ENCODE peak calls at places on chromosomes 6 and 20, in four cellular contexts. P, X, Z and N are unnamed samples.

GRCh38 chr6:56019973-56020372 is 144.6 kb upstream of the BMP5 start:
- DNase-seq in P (no peak), X (no peak), Z (no peak), N (no peak)

GRCh38 chr6:32092760-32093497 is 16.2 kb downstream of the TNXB start:
- DNase-seq in P (no peak), X (no peak), Z (no peak), N (no peak)

GRCh38 chr6:40852667-40853383 is 186.2 kb downstream of the UNC5CL start:
- DNase-seq in P (no peak), X (peak), Z (no peak), N (no peak)

GRCh38 chr6:44041461-44042260 is 85.6 kb downstream of the MRPL14 start:
- DNase-seq in P (no peak), X (peak), Z (peak), N (no peak)

GRCh38 chr20:11716239-11716944 is 201.3 kb upstream of the BTBD3 start:
- DNase-seq in P (no peak), X (peak), Z (peak), N (no peak)

GRCh38 chr6:141050470-141050869 is 1082.3 kb upstream of the GJE1 start:
- DNase-seq in P (no peak), X (no peak), Z (no peak), N (no peak)

GRCh38 chr6:44470106-44470446 is 82.6 kb downstream of the CDC5L start:
- DNase-seq in P (no peak), X (no peak), Z (no peak), N (no peak)

GRCh38 chr6:40710626-40711354 is 123.6 kb upstream of the LRFN2 start:
- DNase-seq in P (no peak), X (peak), Z (no peak), N (no peak)

GRCh38 chr20:1312904-1313235 is 16.1 kb downstream of the SDCBP2 start:
- DNase-seq in P (no peak), X (no peak), Z (no peak), N (no peak)

GRCh38 chr20:61560361-61560853 is 308.3 kb downstream of the CDH4 start:
- DNase-seq in P (peak), X (no peak), Z (no peak), N (no peak)

GRCh38 chr6:41587223-41587879 is 41.2 kb downstream of the FOXP4 start:
- DNase-seq in P (no peak), X (no peak), Z (no peak), N (no peak)